ENCODE peak calls at places on chromosomes 7 and 10, in eight cellular contexts. R is pancreas, I is uterus, X is cardiac muscle cell, T is GM23248, O is heart left ventricle, K is thoracic aorta, G is prostate gland. J is an unnamed sample.

GRCh38 chr7:140924019-140924820 is 509 bp downstream of the BRAF start:
- DNase-seq in R (peak; percentile 74), I (peak; percentile 66), X (peak; percentile 57), T (peak; percentile 80), O (peak; percentile 92), K (peak; percentile 37), G (peak; percentile 62), J (peak; percentile 63)

GRCh38 chr10:25047902-25048301 is 31.5 kb downstream of the THNSL1 start:
- DNase-seq in R (no peak), I (no peak), X (peak; percentile 96), T (peak; percentile 95), O (no peak), K (no peak), G (no peak), J (no peak)

GRCh38 chr10:12077580-12078180 is 8.9 kb downstream of the DHTKD1 start:
- DNase-seq in R (no peak), I (no peak), X (no peak), T (no peak), O (no peak), K (no peak), G (no peak), J (no peak)

GRCh38 chr7:135855836-135856235 is 107.2 kb upstream of the FAM180A start:
- DNase-seq in R (no peak), I (no peak), X (peak; percentile 28), T (peak; percentile 51), O (no peak), K (no peak), G (no peak), J (no peak)

GRCh38 chr10:62580396-62580795 is 206.2 kb downstream of the ZNF365 start:
- DNase-seq in R (no peak), I (no peak), X (peak; percentile 40), T (peak; percentile 57), O (no peak), K (no peak), G (no peak), J (no peak)

GRCh38 chr10:68156373-68157185 is 47.3 kb downstream of the MYPN start:
- DNase-seq in R (peak; percentile 61), I (peak; percentile 62), X (peak; percentile 83), T (peak; percentile 84), O (no peak), K (peak; percentile 13), G (peak; percentile 54), J (peak; percentile 78)

GRCh38 chr7:107446531-107446930 is 23.3 kb upstream of the GPR22 start:
- DNase-seq in R (no peak), I (no peak), X (no peak), T (peak; percentile 86), O (no peak), K (no peak), G (no peak), J (no peak)

GRCh38 chr7:133112976-133113375 is 31.1 kb upstream of the CHCHD3 start:
- DNase-seq in R (no peak), I (no peak), X (no peak), T (no peak), O (no peak), K (no peak), G (no peak), J (no peak)

GRCh38 chr10:22321831-22322662 is 1.1 kb downstream of the BMI1 start:
- DNase-seq in R (peak; percentile 44), I (no peak), X (peak; percentile 32), T (peak; percentile 59), O (peak; percentile 70), K (no peak), G (no peak), J (no peak)

GRCh38 chr7:30322656-30323355 is 38.4 kb downstream of the ZNRF2 start:
- DNase-seq in R (no peak), I (no peak), X (no peak), T (no peak), O (no peak), K (no peak), G (no peak), J (peak; percentile 27)

GRCh38 chr10:99304857-99305220 is 24.3 kb upstream of the CNNM1 start:
- DNase-seq in R (no peak), I (no peak), X (no peak), T (no peak), O (no peak), K (no peak), G (no peak), J (no peak)

GRCh38 chr7:25795824-25796235 is 356.2 kb upstream of the NFE2L3 start:
- DNase-seq in R (no peak), I (no peak), X (peak; percentile 5), T (peak; percentile 77), O (no peak), K (no peak), G (no peak), J (peak; percentile 1)

GRCh38 chr10:34310234-34310633 is 504.9 kb downstream of the PARD3 start:
- DNase-seq in R (no peak), I (no peak), X (no peak), T (no peak), O (no peak), K (no peak), G (no peak), J (no peak)

GRCh38 chr10:85124592-85124991 is 796.2 kb downstream of the CCSER2 start:
- DNase-seq in R (peak; percentile 24), I (no peak), X (no peak), T (no peak), O (no peak), K (no peak), G (no peak), J (no peak)

GRCh38 chr7:77450054-77450453 is 33.9 kb upstream of the GSAP start:
- DNase-seq in R (no peak), I (no peak), X (no peak), T (peak; percentile 66), O (no peak), K (no peak), G (no peak), J (no peak)

GRCh38 chr10:113175176-113175575 is 225.1 kb downstream of the TCF7L2 start:
- DNase-seq in R (no peak), I (no peak), X (no peak), T (no peak), O (no peak), K (no peak), G (no peak), J (no peak)

GRCh38 chr7:151129882-151130591 is 37.5 kb downstream of the GBX1 start:
- DNase-seq in R (no peak), I (no peak), X (no peak), T (no peak), O (no peak), K (no peak), G (no peak), J (no peak)

GRCh38 chr7:28726563-28726962 is 231.6 kb downstream of the TRIL start:
- DNase-seq in R (no peak), I (no peak), X (no peak), T (peak; percentile 32), O (no peak), K (no peak), G (no peak), J (no peak)

GRCh38 chr10:15651175-15651574 is 68.5 kb downstream of the ITGA8 start:
- DNase-seq in R (no peak), I (no peak), X (no peak), T (no peak), O (no peak), K (no peak), G (no peak), J (no peak)
- H3K4me3 ChIP-seq in R (no peak overlapping the region), I (no peak overlapping the region), X (no peak overlapping the region), T (no peak overlapping the region), O (no peak overlapping the region), K (no peak overlapping the region), G (no peak overlapping the region), J (no peak overlapping the region)

DNA sequence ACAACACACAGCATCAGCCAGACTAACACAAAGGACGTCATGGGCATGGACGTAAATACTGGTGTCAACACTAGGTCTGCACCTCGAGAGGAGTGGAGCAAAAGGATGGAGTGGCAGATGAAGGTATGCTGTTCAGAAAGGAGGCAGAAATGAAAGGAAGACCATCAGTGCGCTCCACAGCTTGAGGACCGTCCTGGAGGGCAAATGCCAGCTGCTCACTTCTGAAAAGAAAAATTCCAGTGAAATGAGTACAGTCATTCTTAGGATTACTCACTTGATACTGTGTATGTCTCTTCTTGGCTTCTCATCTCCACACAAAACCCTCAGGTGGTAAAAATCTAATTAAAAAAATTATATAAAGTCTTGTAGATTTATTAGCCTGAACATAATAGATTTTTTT is 44.8 kb downstream of the EGFR start:
- DNase-seq in R (no peak), I (no peak), X (no peak), T (peak; percentile 83), O (no peak), K (no peak), G (no peak), J (no peak)
- H3K4me1 ChIP-seq in R (no peaks in the 10 kb centered on the region), I (peaks cover 18% of the 10 kb centered on the region), X (peaks cover 7% of the 10 kb centered on the region), T (peaks cover 69% of the 10 kb centered on the region), O (peaks cover 20% of the 10 kb centered on the region), K (peaks cover 43% of the 10 kb centered on the region), G (no peaks in the 10 kb centered on the region), J (peaks cover 4% of the 10 kb centered on the region)

DNA sequence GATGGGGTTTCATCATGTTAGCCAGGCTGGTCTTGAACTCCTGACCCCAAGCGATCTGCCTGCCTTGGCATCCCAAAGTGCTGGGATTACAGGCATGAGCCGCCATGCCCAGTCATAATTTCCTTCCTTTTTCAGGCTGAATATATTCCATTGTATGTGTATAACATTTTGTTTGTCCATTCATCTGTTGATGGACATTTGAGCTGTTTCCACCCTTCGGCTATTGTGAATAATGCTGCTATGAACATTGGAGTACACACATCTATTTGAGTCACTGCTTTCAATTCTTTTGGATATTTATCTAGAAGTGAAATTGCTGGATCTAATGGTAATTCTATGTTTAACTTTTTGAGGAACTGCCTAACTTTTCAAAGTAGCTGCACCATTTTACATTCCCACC is 34.6 kb downstream of the TLX1 start:
- DNase-seq in R (no peak), I (no peak), X (no peak), T (no peak), O (no peak), K (no peak), G (no peak), J (no peak)
- H3K4me3 ChIP-seq in R (no peak overlapping the region), I (no peak overlapping the region), X (no peak overlapping the region), T (no peak overlapping the region), O (no peak overlapping the region), K (no peak overlapping the region), G (no peak overlapping the region), J (no peak overlapping the region)

GRCh38 chr10:125154529-125154928 is 5.8 kb downstream of the CTBP2 start:
- DNase-seq in R (no peak), I (no peak), X (no peak), T (no peak), O (no peak), K (no peak), G (no peak), J (peak; percentile 53)

GRCh38 chr10:125153693-125154490 is 6.5 kb downstream of the CTBP2 start:
- DNase-seq in R (no peak), I (no peak), X (peak; percentile 34), T (peak; percentile 83), O (no peak), K (no peak), G (peak; percentile 65), J (peak; percentile 42)

GRCh38 chr10:125151824-125152634 is 8.3 kb downstream of the CTBP2 start:
- DNase-seq in R (peak; percentile 52), I (peak; percentile 30), X (no peak), T (no peak), O (no peak), K (no peak), G (no peak), J (peak; percentile 79)

GRCh38 chr10:125151170-125151823 is 9.1 kb downstream of the CTBP2 start:
- DNase-seq in R (no peak), I (no peak), X (no peak), T (no peak), O (no peak), K (no peak), G (no peak), J (no peak)

GRCh38 chr10:125152646-125153368 is 7.6 kb downstream of the CTBP2 start:
- DNase-seq in R (peak; percentile 68), I (peak; percentile 46), X (peak; percentile 17), T (peak; percentile 41), O (peak; percentile 79), K (no peak), G (no peak), J (peak; percentile 53)
- H3K4me1 ChIP-seq in R (peaks cover 77% of the 10 kb centered on the region), I (peaks cover 37% of the 10 kb centered on the region), X (peaks cover 58% of the 10 kb centered on the region), T (peaks cover 64% of the 10 kb centered on the region), O (peaks cover 81% of the 10 kb centered on the region), K (peaks cover 97% of the 10 kb centered on the region), G (peaks cover 44% of the 10 kb centered on the region), J (peaks cover 9% of the 10 kb centered on the region)

J was measured in small intestine.